ENCODE peak calls at places on chromosomes 2 and 18, in five cellular contexts. A is HepG2, Z is GM12878, I is H1, R is K562. E is an unnamed sample.

GRCh38 chr18:36275561-36275960 is 22.0 kb upstream of the FHOD3 start:
- DNase-seq in A (no peak), Z (no peak), I (no peak), R (no peak), E (no peak)

GRCh38 chr18:22831441-22831904 is 101.7 kb upstream of the RBBP8 start:
- DNase-seq in A (peak; percentile 36), Z (no peak), I (no peak), R (no peak), E (peak; percentile 32)

GRCh38 chr2:102261467-102261866 is 49.9 kb upstream of the IL1RL1 start:
- DNase-seq in A (no peak), Z (no peak), I (no peak), R (no peak), E (no peak)

GRCh38 chr2:46232860-46233259 is 64.3 kb upstream of the EPAS1 start:
- DNase-seq in A (peak; percentile 33), Z (no peak), I (no peak), R (no peak), E (no peak)

GRCh38 chr18:29154758-29155725 is 978.1 kb upstream of the CDH2 start:
- DNase-seq in A (no peak), Z (no peak), I (no peak), R (no peak), E (peak; percentile 66)

GRCh38 chr18:74951165-74951760 is 257.7 kb downstream of the PTGR3 start:
- DNase-seq in A (peak; percentile 32), Z (peak; percentile 59), I (no peak), R (no peak), E (no peak)

GRCh38 chr2:28228419-28228995 is 164.2 kb upstream of the FOSL2 start:
- DNase-seq in A (no peak), Z (no peak), I (no peak), R (no peak), E (no peak)

GRCh38 chr2:167509585-167509984 is 621.3 kb downstream of the XIRP2 start:
- DNase-seq in A (peak; percentile 60), Z (no peak), I (no peak), R (no peak), E (no peak)

GRCh38 chr2:127700527-127701192 is 637 bp upstream of the SFT2D3 start:
- DNase-seq in A (peak; percentile 84), Z (peak; percentile 93), I (peak; percentile 76), R (peak; percentile 97), E (peak; percentile 95)

GRCh38 chr18:63683152-63683551 is 19.6 kb upstream of the SERPINB11 start:
- DNase-seq in A (no peak), Z (no peak), I (no peak), R (no peak), E (no peak)

GRCh38 chr2:3324404-3325281 is 53.0 kb downstream of the EIPR1 start:
- DNase-seq in A (peak; percentile 75), Z (no peak), I (no peak), R (no peak), E (no peak)

GRCh38 chr2:231928901-231929725 is 2.9 kb upstream of the NPPC start:
- DNase-seq in A (no peak), Z (no peak), I (peak; percentile 43), R (no peak), E (no peak)

GRCh38 chr2:74373985-74374384 is 6.1 kb downstream of the DCTN1 start:
- DNase-seq in A (no peak), Z (no peak), I (peak; percentile 47), R (no peak), E (no peak)

GRCh38 chr2:57076856-57077255 is 893.1 kb downstream of the CCDC85A start:
- DNase-seq in A (no peak), Z (no peak), I (no peak), R (no peak), E (no peak)

GRCh38 chr2:233085037-233085838 is 25.1 kb downstream of the INPP5D start:
- DNase-seq in A (peak; percentile 93), Z (no peak), I (no peak), R (no peak), E (no peak)

GRCh38 chr18:57539702-57540101 is 46.8 kb downstream of the FECH start:
- DNase-seq in A (no peak), Z (no peak), I (no peak), R (no peak), E (no peak)

GRCh38 chr2:113084249-113085000 is 16.7 kb downstream of the IL1F10 start:
- DNase-seq in A (no peak), Z (no peak), I (no peak), R (no peak), E (peak; percentile 7)

GRCh38 chr2:154133823-154134222 is 262.1 kb downstream of the GALNT13 start:
- DNase-seq in A (no peak), Z (no peak), I (no peak), R (no peak), E (no peak)

GRCh38 chr2:885230-886071 is 65.2 kb upstream of the SNTG2 start:
- DNase-seq in A (no peak), Z (no peak), I (peak; percentile 31), R (no peak), E (no peak)

GRCh38 chr18:32877371-32877770 is 104.5 kb upstream of the KLHL14 start:
- DNase-seq in A (no peak), Z (no peak), I (no peak), R (no peak), E (no peak)

GRCh38 chr18:32881009-32881408 is 108.2 kb upstream of the KLHL14 start:
- DNase-seq in A (no peak), Z (no peak), I (no peak), R (no peak), E (no peak)

GRCh38 chr18:32875625-32876024 is 102.8 kb upstream of the KLHL14 start:
- DNase-seq in A (no peak), Z (no peak), I (no peak), R (no peak), E (no peak)

GRCh38 chr18:32884543-32884942 is 111.7 kb upstream of the KLHL14 start:
- DNase-seq in A (no peak), Z (no peak), I (no peak), R (no peak), E (no peak)

GRCh38 chr18:32879497-32879896 is 106.7 kb upstream of the KLHL14 start:
- DNase-seq in A (peak; percentile 2), Z (no peak), I (no peak), R (no peak), E (no peak)
- H3K9ac ChIP-seq in A (no peak overlapping the region), Z (no peak overlapping the region), I (no peak overlapping the region), R (no peak overlapping the region), E (no peak overlapping the region)

GRCh38 chr2:179338681-179339080 is 74.0 kb upstream of the SESTD1 start:
- DNase-seq in A (no peak), Z (no peak), I (no peak), R (no peak), E (no peak)
- TF ChIP-seq ATF3 in A (no peak), Z (no peak), I (no peak), R (no peak), E (no peak)

GRCh38 chr2:175811966-175812365 is 190.1 kb downstream of the LNPK start:
- DNase-seq in A (no peak), Z (no peak), I (no peak), R (no peak), E (no peak)

GRCh38 chr2:175815537-175815936 is 186.5 kb downstream of the LNPK start:
- DNase-seq in A (no peak), Z (no peak), I (no peak), R (no peak), E (no peak)

DNA sequence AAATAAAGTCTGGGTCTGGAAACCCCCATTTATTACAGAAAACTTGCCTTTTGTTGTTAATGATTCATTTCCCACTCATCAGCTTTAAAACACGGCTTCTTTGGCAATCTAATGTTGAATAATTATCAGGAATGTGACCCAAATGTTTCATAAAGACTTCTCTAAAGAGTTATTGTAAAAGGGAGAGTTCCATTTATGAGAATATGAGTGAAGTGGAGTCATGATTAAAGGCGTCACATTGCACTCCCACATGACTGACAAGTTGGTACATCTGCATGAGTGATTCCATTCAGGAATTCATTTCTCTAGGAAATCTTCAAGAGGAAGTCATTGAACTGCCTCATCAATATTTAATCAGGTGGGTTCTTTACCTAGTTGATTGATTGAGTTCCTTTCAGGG is 184.9 kb downstream of the LNPK start:
- DNase-seq in A (no peak), Z (no peak), I (no peak), R (no peak), E (no peak)
- TF ChIP-seq RAD21 in A (no peak), Z (no peak), I (no peak), R (no peak), E (no peak)

GRCh38 chr2:174023591-174024523 is 58.7 kb upstream of the SP3 start:
- DNase-seq in A (peak; percentile 78), Z (no peak), I (peak; percentile 75), R (peak; percentile 11), E (peak; percentile 27)

GRCh38 chr2:174027956-174028355 is 62.8 kb upstream of the SP3 start:
- DNase-seq in A (no peak), Z (no peak), I (no peak), R (no peak), E (no peak)

GRCh38 chr2:174024524-174025270 is 59.5 kb upstream of the SP3 start:
- DNase-seq in A (no peak), Z (no peak), I (no peak), R (no peak), E (no peak)

GRCh38 chr2:174025271-174026121 is 60.3 kb upstream of the SP3 start:
- DNase-seq in A (peak; percentile 72), Z (no peak), I (no peak), R (no peak), E (no peak)

GRCh38 chr2:174026122-174026845 is 61.1 kb upstream of the SP3 start:
- DNase-seq in A (no peak), Z (no peak), I (no peak), R (no peak), E (no peak)
- H3K9ac ChIP-seq in A (no peak overlapping the region), Z (no peak overlapping the region), I (no peak overlapping the region), R (no peak overlapping the region), E (no peak overlapping the region)

GRCh38 chr2:100606740-100607343 is 44.0 kb downstream of the PDCL3 start:
- DNase-seq in A (peak; percentile 52), Z (no peak), I (peak; percentile 75), R (peak; percentile 48), E (peak; percentile 41)
- TF ChIP-seq ATF3 in A (no peak), Z (no peak), I (no peak), R (no peak), E (no peak)

GRCh38 chr2:25711641-25712369 is 38.4 kb upstream of the DTNB start:
- DNase-seq in A (no peak), Z (peak; percentile 27), I (no peak), R (no peak), E (no peak)

GRCh38 chr2:25710750-25711149 is 37.4 kb upstream of the DTNB start:
- DNase-seq in A (no peak), Z (no peak), I (no peak), R (no peak), E (no peak)

GRCh38 chr2:25709349-25709748 is 36.0 kb upstream of the DTNB start:
- DNase-seq in A (no peak), Z (no peak), I (no peak), R (no peak), E (no peak)

GRCh38 chr2:25712455-25712854 is 39.1 kb upstream of the DTNB start:
- DNase-seq in A (no peak), Z (no peak), I (no peak), R (no peak), E (no peak)

DNA sequence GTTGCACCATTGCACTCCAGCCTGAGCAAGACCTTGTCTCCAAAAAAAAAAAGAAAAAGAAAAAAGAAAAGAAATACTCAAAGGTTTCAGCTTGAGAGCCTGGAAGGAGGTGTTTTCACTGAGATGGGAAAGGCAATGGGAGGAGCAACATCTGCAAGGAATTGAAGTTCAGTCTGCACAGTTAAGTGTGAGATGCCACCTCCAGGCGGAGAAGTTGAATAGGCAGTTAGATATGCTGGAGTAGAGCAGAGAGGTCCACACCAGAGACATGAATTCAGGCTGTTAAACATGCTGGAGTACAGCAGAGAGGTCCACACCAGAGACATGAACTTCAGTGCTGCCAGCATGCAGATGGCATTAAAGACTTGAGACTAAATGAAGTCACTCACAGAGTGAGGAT is 41.4 kb upstream of the DTNB start:
- DNase-seq in A (no peak), Z (no peak), I (no peak), R (no peak), E (no peak)
- TF ChIP-seq RAD21 in A (no peak), Z (peak; percentile 39), I (peak; percentile 58), R (peak; percentile 14), E (peak; percentile 40)

E was measured in HCT116.